ENCODE peak calls at places on chromosome 22, in five cellular contexts. R is psoas muscle, J is HCT116, Y is PC-3, W is suprapubic skin. X is an unnamed sample.

GRCh38 chr22:47043835-47044721 is 281.6 kb downstream of the TBC1D22A start:
- DNase-seq in J (no peak), Y (no peak), W (no peak), R (no peak), X (peak)

GRCh38 chr22:28395920-28396447 is 283.7 kb downstream of the TTC28 start:
- DNase-seq in R (no peak), W (no peak), J (no peak), Y (peak), X (no peak)

GRCh38 chr22:48585916-48586798 is 1241.5 kb downstream of the BRD1 start:
- DNase-seq in J (no peak), W (no peak), Y (no peak), R (no peak), X (no peak)

GRCh38 chr22:46172522-46172921 is 22.2 kb downstream of the PPARA start:
- DNase-seq in R (peak), W (no peak), J (no peak), Y (no peak), X (no peak)

GRCh38 chr22:27218521-27218920 is 561.1 kb downstream of the MIAT start:
- DNase-seq in W (peak), R (peak), J (no peak), Y (no peak), X (no peak)

GRCh38 chr22:22721681-22722309 is 77.4 kb downstream of the GGTLC2 start:
- DNase-seq in J (no peak), Y (peak), W (no peak), R (no peak), X (no peak)

GRCh38 chr22:28898233-28898629 is 14.9 kb downstream of the ZNRF3 start:
- DNase-seq in Y (no peak), J (no peak), W (no peak), R (no peak), X (no peak)

GRCh38 chr22:39800790-39801540 is 92.6 kb downstream of the ENTHD1 start:
- DNase-seq in Y (no peak), W (no peak), J (no peak), R (no peak), X (no peak)

GRCh38 chr22:28976588-28976987 is 85.0 kb downstream of the C22orf31 start:
- DNase-seq in R (no peak), W (no peak), J (peak), Y (peak), X (peak)

GRCh38 chr22:17083255-17083654 is 1.5 kb upstream of the IL17RA start:
- DNase-seq in W (peak), J (no peak), Y (no peak), R (no peak), X (no peak)

GRCh38 chr22:50157976-50158375 is 12.6 kb upstream of the PANX2 start:
- DNase-seq in W (peak), J (no peak), R (no peak), Y (no peak), X (peak)

GRCh38 chr22:34414467-34415440 is 494.5 kb upstream of the LARGE1 start:
- DNase-seq in R (no peak), J (peak), W (no peak), Y (peak), X (peak)

GRCh38 chr22:27331526-27332281 is 469.9 kb downstream of the MN1 start:
- DNase-seq in Y (peak), J (no peak), W (no peak), R (peak), X (no peak)

GRCh38 chr22:19203839-19204238 is 25.3 kb upstream of the SLC25A1 start:
- DNase-seq in J (no peak), Y (no peak), W (no peak), R (no peak), X (no peak)

GRCh38 chr22:25365491-25366261 is 146.2 kb downstream of the CRYBB2 start:
- DNase-seq in J (no peak), W (no peak), R (no peak), Y (no peak), X (no peak)

GRCh38 chr22:41146573-41146972 is 54.2 kb downstream of the EP300 start:
- DNase-seq in R (no peak), W (no peak), J (no peak), Y (no peak), X (no peak)

GRCh38 chr22:27614291-27615007 is 187.1 kb downstream of the MN1 start:
- DNase-seq in W (no peak), J (no peak), Y (no peak), R (no peak), X (no peak)

GRCh38 chr22:48337957-48338792 is 1489.5 kb downstream of the BRD1 start:
- DNase-seq in Y (no peak), J (no peak), R (no peak), W (no peak), X (no peak)

GRCh38 chr22:40517631-40518030 is 118.9 kb downstream of the MRTFA start:
- DNase-seq in W (no peak), J (no peak), Y (no peak), R (no peak), X (no peak)

GRCh38 chr22:46245515-46245914 is 4.6 kb downstream of the CDPF1 start:
- DNase-seq in R (peak), J (no peak), Y (no peak), W (no peak), X (no peak)

GRCh38 chr22:36397081-36397766 is 9.5 kb upstream of the MYH9 start:
- DNase-seq in J (no peak), W (no peak), Y (peak), R (no peak), X (peak)

GRCh38 chr22:35046744-35047462 is 19.1 kb upstream of the ISX start:
- DNase-seq in J (no peak), R (no peak), Y (no peak), W (no peak), X (no peak)

GRCh38 chr22:37508431-37508963 is 10.7 kb downstream of the CARD10 start:
- DNase-seq in Y (no peak), R (peak), W (no peak), J (no peak), X (no peak)

GRCh38 chr22:46055176-46055850 is 78.4 kb upstream of the WNT7B start:
- DNase-seq in R (peak), W (peak), Y (peak), J (no peak), X (no peak)

GRCh38 chr22:35596821-35597220 is 20.3 kb downstream of the MB start:
- DNase-seq in R (peak), W (no peak), J (no peak), Y (no peak), X (no peak)

GRCh38 chr22:36505998-36506635 is 723 bp downstream of the FOXRED2 start:
- DNase-seq in W (no peak), R (no peak), Y (no peak), J (no peak), X (no peak)

GRCh38 chr22:28911777-28912669 is 28.7 kb downstream of the ZNRF3 start:
- DNase-seq in R (no peak), W (no peak), Y (peak), J (no peak), X (no peak)

GRCh38 chr22:50169774-50170341 is 673 bp upstream of the PANX2 start:
- DNase-seq in Y (peak), W (no peak), J (no peak), R (peak), X (no peak)

GRCh38 chr22:19039448-19039780 is 82.8 kb downstream of the DGCR2 start:
- DNase-seq in R (no peak), W (peak), J (no peak), Y (no peak), X (no peak)

GRCh38 chr22:37368058-37368457 is 59.2 kb downstream of the ELFN2 start:
- DNase-seq in Y (peak), R (no peak), W (no peak), J (no peak), X (no peak)

GRCh38 chr22:16953206-16954059 is 54.6 kb downstream of the GAB4 start:
- DNase-seq in Y (no peak), W (no peak), J (no peak), R (no peak), X (no peak)

GRCh38 chr22:49765091-49765771 is 62.4 kb downstream of the BRD1 start:
- DNase-seq in J (no peak), Y (no peak), R (peak), W (peak), X (no peak)

GRCh38 chr22:49011769-49012598 is 815.7 kb downstream of the BRD1 start:
- DNase-seq in W (peak), Y (no peak), J (no peak), R (no peak), X (no peak)

GRCh38 chr22:26845016-26845728 is 187.8 kb downstream of the MIAT start:
- DNase-seq in W (peak), Y (no peak), R (no peak), J (no peak), X (no peak)

GRCh38 chr22:45959719-45960476 is 17.1 kb downstream of the WNT7B start:
- DNase-seq in W (no peak), J (no peak), Y (no peak), R (no peak), X (no peak)

GRCh38 chr22:23781533-23781932 is 5.2 kb upstream of the SMARCB1 start:
- DNase-seq in W (no peak), J (no peak), R (peak), Y (peak), X (peak)
- H3K27ac ChIP-seq in W (no peak), J (peak), R (no peak), Y (no peak), X (peak)

DNA sequence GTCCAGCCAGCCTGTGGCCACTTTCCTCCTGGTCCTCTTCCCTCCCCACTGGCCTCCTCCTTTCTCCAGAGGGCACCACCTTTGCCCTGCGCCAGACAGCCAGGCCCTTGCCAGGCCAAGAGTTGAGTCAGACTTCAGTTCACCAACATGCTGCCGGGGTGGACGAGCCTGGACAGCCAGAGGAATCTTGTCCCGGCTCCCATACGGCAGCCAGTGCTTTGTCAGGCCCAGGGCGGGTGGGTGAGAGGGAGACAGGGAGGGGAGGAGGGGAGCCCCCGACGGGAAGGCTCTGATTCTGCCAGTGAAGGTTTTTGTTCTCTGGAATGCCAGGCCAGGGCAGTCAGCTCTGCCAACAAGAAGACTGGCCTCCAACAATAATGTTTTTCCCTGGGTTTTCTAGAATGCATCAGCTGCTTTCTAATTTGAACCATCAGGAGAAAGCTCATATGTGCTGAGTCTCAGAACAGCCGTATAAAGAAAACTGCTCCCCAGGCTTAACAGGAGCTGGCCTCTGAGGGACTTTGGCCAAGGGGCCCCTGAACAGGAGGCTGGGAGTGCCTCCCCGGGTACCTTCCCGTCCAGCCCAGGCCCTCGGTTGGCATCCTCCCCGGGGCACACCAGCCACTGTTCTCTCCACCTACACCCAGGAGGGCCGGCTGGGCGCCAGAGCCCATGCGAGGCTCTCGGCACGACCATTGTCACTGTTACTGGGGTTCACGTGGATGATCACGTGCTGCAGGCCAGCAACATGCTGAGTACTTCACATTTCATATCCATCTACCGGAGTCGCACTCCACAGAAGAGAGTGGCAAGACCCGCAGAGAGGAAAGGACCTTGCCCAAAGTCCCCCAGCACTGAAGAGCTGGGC is 28.6 kb downstream of the LIF start:
- DNase-seq in R (no peak), W (no peak), J (no peak), Y (no peak), X (no peak)
- H3K27ac ChIP-seq in R (no peak), W (peak), J (no peak), Y (no peak), X (peak)

GRCh38 chr22:30927806-30928205 is 40.8 kb downstream of the MORC2 start:
- DNase-seq in W (no peak), J (no peak), Y (no peak), R (no peak), X (no peak)
- H3K27ac ChIP-seq in W (no peak), J (no peak), Y (no peak), R (no peak), X (no peak)

GRCh38 chr22:38698407-38699094 is 2.2 kb downstream of the JOSD1 start:
- DNase-seq in J (no peak), R (no peak), W (no peak), Y (no peak), X (no peak)

GRCh38 chr22:38699784-38700183 is 959 bp downstream of the JOSD1 start:
- DNase-seq in Y (peak), R (no peak), W (no peak), J (no peak), X (no peak)

GRCh38 chr22:38700789-38701628 is at the start of gene JOSD1:
- DNase-seq in Y (peak), W (peak), J (peak), R (peak), X (peak)

GRCh38 chr22:38699143-38699542 is 1.6 kb downstream of the JOSD1 start:
- DNase-seq in W (no peak), R (no peak), Y (no peak), J (no peak), X (no peak)

GRCh38 chr22:38700271-38700788 is 413 bp downstream of the JOSD1 start:
- DNase-seq in Y (peak), W (peak), R (peak), J (no peak), X (peak)
- H3K27ac ChIP-seq in Y (peak), W (peak), R (peak), J (peak), X (peak)

GRCh38 chr22:33242078-33242477 is 183.9 kb upstream of the SYN3 start:
- DNase-seq in J (no peak), Y (no peak), R (no peak), W (no peak), X (peak)

DNA sequence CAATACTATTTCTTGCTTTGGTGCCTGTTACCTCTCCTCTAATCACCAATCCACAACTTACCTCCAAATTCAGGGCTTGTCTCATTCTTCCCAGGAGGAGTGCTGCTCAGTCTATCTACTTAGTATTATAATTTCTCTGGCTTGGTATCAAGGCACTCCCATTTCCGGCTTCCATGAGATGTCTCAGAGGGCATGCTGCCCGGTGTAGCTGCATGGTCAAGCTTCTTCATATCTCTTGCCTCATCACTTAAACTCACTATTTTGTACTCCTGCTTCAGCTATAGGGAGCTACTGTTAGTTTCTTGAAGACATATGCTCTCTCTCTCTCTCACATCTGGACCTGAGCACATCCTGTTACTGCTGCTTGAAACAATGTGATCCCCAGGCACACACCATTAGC is 182.7 kb upstream of the SYN3 start:
- DNase-seq in J (no peak), W (no peak), R (no peak), Y (no peak), X (peak)
- H3K27ac ChIP-seq in J (no peak), W (no peak), R (no peak), Y (no peak), X (peak)

DNA sequence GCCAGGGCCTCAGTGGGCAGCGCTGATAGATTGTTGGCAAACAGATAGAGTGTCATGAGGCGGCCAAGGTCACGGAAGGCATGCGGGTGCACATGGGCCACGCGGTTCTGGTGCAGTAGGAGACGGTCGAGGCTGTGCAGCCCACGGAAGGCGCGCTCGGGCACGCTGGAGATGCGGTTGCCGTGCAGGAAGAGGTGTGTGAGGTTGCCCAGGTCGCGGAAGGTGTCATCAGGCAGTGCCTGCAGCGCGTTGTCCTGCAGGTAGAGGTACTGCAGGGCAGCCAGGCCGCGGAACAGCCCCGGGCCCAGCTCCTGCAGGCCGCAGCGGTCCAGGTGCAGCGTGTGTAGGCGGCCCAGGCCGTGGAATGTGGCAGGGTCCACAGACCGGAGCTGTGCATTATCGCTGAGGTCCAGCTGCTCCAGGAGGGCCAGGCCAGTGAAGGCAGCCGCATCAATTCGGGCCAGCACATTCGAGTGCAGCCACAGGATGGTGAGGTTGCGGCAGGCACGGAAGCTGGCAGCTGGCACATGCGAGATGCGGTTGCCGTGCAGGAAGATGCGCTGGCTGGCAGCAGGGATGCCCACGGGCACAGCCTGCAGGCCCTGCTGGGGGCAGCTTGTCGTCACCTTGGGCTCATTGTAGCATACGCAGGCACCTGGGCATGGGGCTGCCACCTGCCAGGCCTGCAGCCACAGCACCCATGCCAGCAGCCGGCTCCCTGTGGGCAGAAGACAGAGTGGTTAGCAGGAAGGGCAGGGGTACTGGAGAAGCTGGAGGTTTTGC is 25.5 kb downstream of the RTN4R start:
- DNase-seq in Y (no peak), W (no peak), J (no peak), R (no peak), X (no peak)
- H3K27ac ChIP-seq in Y (no peak), W (no peak), J (no peak), R (no peak), X (peak)

X was measured in RWPE1.